ENCODE peak calls at places on chromosomes 12 and 14, in six cellular contexts. U is HCT116, B is colonic mucosa, H is AG09309, R is left lung, J is coronary artery. N is an unnamed sample.

GRCh38 chr12:31874961-31875608 is 84.1 kb upstream of the RESF1 start:
- DNase-seq in H (peak), R (peak), B (peak), J (no peak), U (no peak), N (peak)

GRCh38 chr14:96648506-96649326 is 146.5 kb downstream of the PAPOLA start:
- DNase-seq in B (no peak), H (no peak), J (no peak), U (no peak), R (no peak), N (no peak)

GRCh38 chr12:107135177-107135576 is 41.8 kb upstream of the CRY1 start:
- DNase-seq in B (no peak), U (no peak), H (no peak), J (no peak), R (no peak), N (no peak)

GRCh38 chr12:132554857-132555630 is 55.3 kb downstream of the LRCOL1 start:
- DNase-seq in U (no peak), B (no peak), R (no peak), J (no peak), H (no peak), N (no peak)

GRCh38 chr12:57822392-57823130 is 4.0 kb upstream of the AVIL start:
- DNase-seq in B (no peak), U (no peak), H (no peak), J (no peak), R (no peak), N (no peak)

GRCh38 chr12:88953029-88953586 is 372.8 kb upstream of the KITLG start:
- DNase-seq in J (no peak), H (no peak), U (no peak), R (no peak), B (no peak), N (no peak)

GRCh38 chr12:10740182-10740581 is 17.1 kb upstream of the YBX3 start:
- DNase-seq in H (no peak), R (no peak), B (no peak), U (no peak), J (no peak), N (no peak)

GRCh38 chr14:90508536-90509254 is 111.9 kb downstream of the CALM1 start:
- DNase-seq in B (peak), J (no peak), U (no peak), R (peak), H (no peak), N (no peak)

GRCh38 chr12:58367041-58367440 is 425.7 kb downstream of the ATP23 start:
- DNase-seq in R (no peak), B (no peak), U (no peak), J (no peak), H (no peak), N (no peak)

GRCh38 chr12:56129210-56129691 is 1.2 kb downstream of the ESYT1 start:
- DNase-seq in B (peak), J (peak), H (no peak), U (no peak), R (peak), N (no peak)

GRCh38 chr12:74170645-74171477 is 366.8 kb upstream of the ATXN7L3B start:
- DNase-seq in U (no peak), H (no peak), J (no peak), R (no peak), B (no peak), N (no peak)

GRCh38 chr12:96501139-96501741 is 11.9 kb downstream of the CFAP54 start:
- DNase-seq in U (peak), B (peak), J (no peak), R (peak), H (no peak), N (peak)

GRCh38 chr12:110741371-110741770 is 1.3 kb downstream of the PPP1CC start:
- DNase-seq in B (peak), H (no peak), J (no peak), R (no peak), U (no peak), N (no peak)

GRCh38 chr12:59403259-59403932 is 192.4 kb upstream of the SLC16A7 start:
- DNase-seq in U (peak), J (no peak), R (no peak), H (peak), B (peak), N (peak)

GRCh38 chr12:4392223-4392742 is 12.8 kb upstream of the FGF23 start:
- DNase-seq in U (no peak), R (no peak), J (no peak), B (no peak), H (no peak), N (no peak)

GRCh38 chr12:62963642-62964041 is 28.7 kb upstream of the PPM1H start:
- DNase-seq in J (no peak), H (no peak), R (no peak), B (no peak), U (no peak), N (no peak)

GRCh38 chr12:18888062-18888461 is 150.1 kb downstream of the CAPZA3 start:
- DNase-seq in U (no peak), B (no peak), H (no peak), J (no peak), R (no peak), N (no peak)

GRCh38 chr12:6273209-6273928 is 37.1 kb upstream of the PLEKHG6 start:
- DNase-seq in H (no peak), U (no peak), J (no peak), R (no peak), B (no peak), N (no peak)

GRCh38 chr12:77152623-77153193 is 87.3 kb upstream of the E2F7 start:
- DNase-seq in J (no peak), H (no peak), R (no peak), B (no peak), U (peak), N (no peak)

GRCh38 chr14:65019944-65020566 is 33.4 kb downstream of the FNTB start:
- DNase-seq in B (peak), J (no peak), H (peak), U (peak), R (no peak), N (no peak)

GRCh38 chr12:113142173-113142885 is 6.8 kb upstream of the RASAL1 start:
- DNase-seq in H (no peak), U (no peak), B (peak), R (peak), J (no peak), N (no peak)

GRCh38 chr14:103886304-103887169 is 39.2 kb upstream of the PPP1R13B start:
- DNase-seq in H (no peak), J (peak), R (no peak), U (no peak), B (no peak), N (no peak)

GRCh38 chr14:22748691-22749090 is 17.8 kb upstream of the OXA1L start:
- DNase-seq in B (no peak), U (no peak), R (no peak), J (no peak), H (no peak), N (peak)

GRCh38 chr14:50173891-50174290 is 57.5 kb downstream of the SOS2 start:
- DNase-seq in B (no peak), R (no peak), U (no peak), J (no peak), H (no peak), N (no peak)

GRCh38 chr14:23025181-23025788 is 9.4 kb downstream of the PSMB5 start:
- DNase-seq in U (no peak), J (no peak), B (no peak), H (no peak), R (no peak), N (no peak)

GRCh38 chr12:80509781-80510556 is 65.9 kb downstream of the PTPRQ start:
- DNase-seq in R (no peak), J (no peak), B (no peak), H (peak), U (no peak), N (no peak)

GRCh38 chr12:132723764-132724140 is 13.1 kb downstream of the PGAM5 start:
- DNase-seq in U (no peak), H (peak), R (no peak), B (no peak), J (no peak), N (no peak)

GRCh38 chr14:63777024-63777423 is 49.2 kb upstream of the SGPP1 start:
- DNase-seq in U (peak), H (peak), J (no peak), R (no peak), B (no peak), N (no peak)

GRCh38 chr12:32457251-32458025 is 58.1 kb downstream of the FGD4 start:
- DNase-seq in R (no peak), J (no peak), H (no peak), B (no peak), U (no peak), N (no peak)

GRCh38 chr14:99188721-99189120 is 83.3 kb downstream of the BCL11B start:
- DNase-seq in R (no peak), J (no peak), B (no peak), H (no peak), U (no peak), N (no peak)

GRCh38 chr14:89137514-89138163 is 279.4 kb downstream of the FOXN3 start:
- DNase-seq in B (peak), U (peak), R (peak), J (peak), H (peak), N (no peak)

GRCh38 chr12:121905746-121906145 is 12.6 kb upstream of the CFAP251 start:
- DNase-seq in R (no peak), B (no peak), U (no peak), J (no peak), H (peak), N (no peak)

GRCh38 chr14:30330452-30330851 is 228.5 kb upstream of the G2E3 start:
- DNase-seq in R (no peak), J (no peak), B (no peak), U (peak), H (no peak), N (no peak)

GRCh38 chr14:89344871-89345270 is 72.2 kb downstream of the FOXN3 start:
- DNase-seq in U (no peak), R (no peak), H (no peak), B (no peak), J (no peak), N (no peak)

DNA sequence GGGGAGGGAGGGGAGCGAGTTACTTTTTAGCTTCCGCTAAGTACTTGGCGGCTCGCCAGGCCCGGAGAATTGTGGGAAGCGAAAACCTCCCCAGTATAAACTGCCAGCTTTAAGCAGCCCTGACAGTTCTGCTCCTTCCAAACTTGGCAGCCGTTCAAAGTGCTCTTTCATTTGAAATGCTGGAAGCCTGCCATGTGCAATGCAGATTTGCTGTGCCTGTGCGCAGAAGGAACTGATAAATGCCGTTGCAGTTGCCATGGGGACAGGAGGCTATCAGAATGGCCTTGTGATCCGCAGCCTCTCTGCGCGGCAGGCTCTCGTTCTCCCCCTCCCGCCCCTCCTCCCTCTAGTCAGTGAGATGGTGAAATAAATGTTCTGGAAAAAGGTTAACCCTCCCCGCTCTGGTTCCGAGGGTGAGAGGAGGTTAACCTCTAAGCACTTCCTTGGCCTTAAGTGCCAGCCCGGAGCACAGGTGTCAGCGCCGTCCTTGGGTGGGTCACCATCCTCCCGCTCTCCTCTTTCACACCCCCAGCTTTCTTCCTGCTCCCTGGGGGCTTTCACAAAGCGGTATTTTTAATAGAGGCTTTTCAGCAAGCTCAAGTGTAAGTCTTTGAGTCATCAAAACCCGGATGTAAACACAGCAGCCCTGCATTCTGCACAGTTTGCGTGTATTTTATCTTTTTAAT is 11.9 kb upstream of the IRF2BPL start:
- DNase-seq in J (peak), B (peak), U (peak), H (peak), R (peak), N (peak)
- H3K4me3 ChIP-seq in J (peak), B (peak), U (peak), H (peak), R (no peak), N (peak)

GRCh38 chr12:123269395-123269892 is 2.2 kb downstream of the CDK2AP1 start:
- DNase-seq in J (peak), B (peak), H (peak), U (no peak), R (peak), N (no peak)
- TF ChIP-seq CTCF in J (no peak), B (no peak), H (no peak), U (no peak), R (peak), N (no peak)

DNA sequence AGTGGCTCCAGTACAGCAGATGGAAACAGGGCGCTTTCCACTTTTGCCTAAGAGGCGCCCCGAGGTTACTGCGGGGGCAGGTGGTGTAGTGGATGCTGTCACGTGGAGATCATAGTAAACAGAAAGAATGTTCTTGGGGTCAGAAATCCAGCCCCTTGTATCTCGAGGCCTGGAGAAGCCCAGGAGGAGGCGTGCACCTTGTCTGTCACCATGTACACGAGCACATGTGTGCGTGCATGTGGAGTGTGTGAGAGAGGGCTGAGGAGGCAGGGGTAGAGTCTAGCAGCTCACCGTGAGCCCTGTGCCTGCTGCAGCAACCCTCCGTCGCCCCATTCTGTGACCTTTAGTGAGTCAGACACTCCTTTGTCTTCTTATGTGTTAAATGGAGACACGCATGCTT is 59.0 kb downstream of the CACNA1C start:
- DNase-seq in U (no peak), H (no peak), R (no peak), B (no peak), J (no peak), N (no peak)
- H3K4me3 ChIP-seq in U (no peak), H (no peak), R (no peak), B (no peak), J (no peak), N (no peak)

GRCh38 chr12:104109446-104110271 is 28.4 kb downstream of the NFYB start:
- DNase-seq in H (no peak), B (no peak), J (no peak), U (no peak), R (no peak), N (no peak)
- TF ChIP-seq CTCF in H (no peak), B (peak), J (no peak), U (no peak), R (peak), N (no peak)

N was measured in GM12864.